ENCODE peak calls at places on chromosomes 16 and 17, in six cellular contexts. Z is hepatocyte, C is MM.1S, R is OCI-LY7, M is GM23248, Q is PC-3. B is an unnamed sample.

GRCh38 chr17:30503558-30503957 is 26.4 kb downstream of the GOSR1 start:
- DNase-seq in M (peak; percentile 11), Q (no peak), Z (no peak), C (no peak), R (no peak), B (no peak)

GRCh38 chr17:78808106-78808635 is 26.1 kb upstream of the CYTH1 start:
- DNase-seq in C (no peak), Q (peak; percentile 54), Z (no peak), M (peak; percentile 59), R (no peak), B (no peak)

GRCh38 chr17:58352018-58352842 is at the start of gene SUPT4H1:
- DNase-seq in R (peak; percentile 98), Z (peak; percentile 96), Q (peak; percentile 99), C (peak; percentile 97), M (peak; percentile 96), B (peak; percentile 98)

GRCh38 chr16:54921229-54921824 is 9.3 kb upstream of the IRX5 start:
- DNase-seq in Q (no peak), M (peak; percentile 72), R (no peak), Z (no peak), C (no peak), B (no peak)

GRCh38 chr17:13749566-13750235 is 148.0 kb upstream of the HS3ST3A1 start:
- DNase-seq in R (no peak), M (no peak), Q (no peak), C (no peak), Z (peak; percentile 8), B (no peak)

GRCh38 chr17:83078378-83079339 is 750 bp upstream of the METRNL start:
- DNase-seq in Z (peak; percentile 58), C (no peak), Q (no peak), M (peak; percentile 63), R (no peak), B (no peak)

GRCh38 chr16:71479420-71479819 is 9.7 kb downstream of the ZNF19 start:
- DNase-seq in R (peak; percentile 32), C (no peak), Q (peak; percentile 30), M (peak; percentile 52), Z (peak; percentile 65), B (peak; percentile 53)

GRCh38 chr16:89365044-89365467 is 125.3 kb downstream of the ANKRD11 start:
- DNase-seq in R (no peak), C (no peak), M (peak; percentile 81), Q (peak; percentile 81), Z (no peak), B (no peak)

GRCh38 chr16:26005336-26005735 is 313.6 kb downstream of the HS3ST4 start:
- DNase-seq in Z (no peak), Q (no peak), M (no peak), R (no peak), C (no peak), B (no peak)

GRCh38 chr17:2192367-2193028 is 111.1 kb downstream of the SMG6 start:
- DNase-seq in M (peak; percentile 93), C (no peak), Z (no peak), R (peak; percentile 66), Q (peak; percentile 88), B (no peak)

GRCh38 chr16:11503566-11503965 is 83.2 kb downstream of the LITAF start:
- DNase-seq in R (no peak), Z (no peak), Q (no peak), M (no peak), C (no peak), B (no peak)

GRCh38 chr16:19935696-19936095 is 51.0 kb upstream of the GPRC5B start:
- DNase-seq in R (no peak), Z (no peak), M (no peak), C (no peak), Q (no peak), B (no peak)

GRCh38 chr17:21204923-21205322 is 9.0 kb downstream of the TMEM11 start:
- DNase-seq in Z (no peak), C (no peak), M (no peak), Q (no peak), R (no peak), B (no peak)
- H4K20me1 ChIP-seq in Z (peaks cover 97% of the 10 kb centered on the region), C (peaks cover 67% of the 10 kb centered on the region), M (no peaks in the 10 kb centered on the region), Q (peaks cover 63% of the 10 kb centered on the region), R (peaks cover 12% of the 10 kb centered on the region), B (no peaks in the 10 kb centered on the region)

GRCh38 chr16:83961591-83961990 is 6.5 kb upstream of the NECAB2 start:
- DNase-seq in Z (no peak), M (no peak), C (no peak), R (no peak), Q (no peak), B (no peak)
- H4K20me1 ChIP-seq in Z (no peaks in the 10 kb centered on the region), M (no peaks in the 10 kb centered on the region), C (no peaks in the 10 kb centered on the region), R (no peaks in the 10 kb centered on the region), Q (no peaks in the 10 kb centered on the region), B (no peaks in the 10 kb centered on the region)

GRCh38 chr17:39973496-39973895 is 7.1 kb upstream of the PSMD3 start:
- DNase-seq in Q (no peak), Z (no peak), C (no peak), M (peak; percentile 75), R (no peak), B (no peak)
- H4K20me1 ChIP-seq in Q (no peaks in the 10 kb centered on the region), Z (no peaks in the 10 kb centered on the region), C (no peaks in the 10 kb centered on the region), M (no peaks in the 10 kb centered on the region), R (no peaks in the 10 kb centered on the region), B (no peaks in the 10 kb centered on the region)

DNA sequence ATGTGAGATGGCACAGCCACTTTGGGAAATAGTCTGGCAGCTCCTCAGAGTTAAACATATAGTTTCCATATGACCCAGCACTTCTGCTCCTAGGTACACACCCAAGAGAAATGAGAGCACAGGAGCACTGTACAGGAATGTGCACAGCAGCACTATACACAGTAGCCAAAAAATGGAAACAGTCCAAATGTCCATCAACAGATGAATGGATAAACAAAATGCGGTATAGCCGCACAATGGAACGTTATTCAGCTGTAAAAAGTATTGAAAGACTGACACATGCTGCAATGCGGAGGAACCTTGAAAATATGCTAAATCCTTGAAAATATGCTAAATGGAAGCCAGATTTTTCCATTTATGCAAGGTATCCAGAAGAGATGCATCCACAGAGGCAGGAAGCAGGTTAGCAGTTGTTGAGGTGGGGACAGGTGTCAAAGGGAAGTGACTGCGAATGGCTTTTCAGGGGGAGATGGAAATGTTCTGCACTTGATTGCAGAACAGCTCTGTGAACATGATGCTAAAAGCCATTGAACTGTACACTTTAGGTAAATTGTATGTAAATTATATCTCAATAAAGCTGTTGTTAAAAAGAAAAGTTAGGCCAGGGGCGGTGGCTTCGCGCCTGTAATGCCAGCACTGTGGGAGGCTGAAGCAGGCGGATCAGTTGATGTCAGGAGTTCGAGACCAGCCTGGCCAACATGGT is 80.7 kb downstream of the MPRIP start:
- DNase-seq in M (no peak), Z (no peak), C (no peak), Q (no peak), R (peak; percentile 17), B (no peak)
- H4K20me1 ChIP-seq in M (peaks cover 12% of the 10 kb centered on the region), Z (peaks cover 76% of the 10 kb centered on the region), C (peaks cover 7% of the 10 kb centered on the region), Q (peaks cover 92% of the 10 kb centered on the region), R (no peaks in the 10 kb centered on the region), B (no peaks in the 10 kb centered on the region)

DNA sequence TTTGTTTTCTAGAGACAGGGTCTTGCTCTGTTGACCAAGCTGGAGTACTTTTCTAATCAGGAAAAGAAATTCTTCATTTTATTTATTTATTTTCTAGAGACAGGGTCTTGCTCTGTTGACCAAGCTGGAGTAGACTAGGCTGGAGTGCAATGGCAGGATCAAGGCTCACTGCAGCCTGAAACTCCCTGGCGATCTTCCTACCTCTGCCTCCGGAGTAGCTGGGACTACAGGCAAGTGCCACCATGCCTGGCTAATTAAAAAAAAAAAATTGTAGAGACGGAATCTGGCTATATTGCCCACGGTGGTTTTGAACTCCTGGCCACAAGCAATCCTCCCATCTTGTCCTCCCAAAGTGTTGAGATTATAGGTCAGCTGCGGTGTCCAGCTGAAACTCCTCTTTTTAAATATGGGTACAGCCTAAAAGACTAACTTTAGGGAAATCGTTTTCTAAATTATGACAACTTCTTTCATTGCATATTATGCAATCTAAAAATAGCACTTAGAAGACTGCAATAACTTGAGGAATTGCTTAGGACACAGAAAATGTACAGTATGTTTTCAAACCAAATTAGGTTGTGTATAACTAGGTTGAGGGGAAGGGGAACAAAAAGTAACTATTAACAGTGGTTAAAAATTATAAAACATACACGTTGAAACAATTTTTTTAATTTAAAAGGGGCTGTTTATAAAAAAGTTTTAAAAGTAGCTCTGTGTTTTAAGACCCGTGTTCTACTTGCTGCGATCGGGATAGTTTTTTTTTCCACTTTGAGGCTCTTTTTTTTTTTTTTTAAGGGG is 4.8 kb downstream of the PRAC1 start:
- DNase-seq in C (no peak), Z (no peak), R (no peak), M (no peak), Q (peak; percentile 44), B (peak; percentile 21)
- H4K20me1 ChIP-seq in C (no peaks in the 10 kb centered on the region), Z (no peaks in the 10 kb centered on the region), R (no peaks in the 10 kb centered on the region), M (no peaks in the 10 kb centered on the region), Q (no peaks in the 10 kb centered on the region), B (no peaks in the 10 kb centered on the region)

DNA sequence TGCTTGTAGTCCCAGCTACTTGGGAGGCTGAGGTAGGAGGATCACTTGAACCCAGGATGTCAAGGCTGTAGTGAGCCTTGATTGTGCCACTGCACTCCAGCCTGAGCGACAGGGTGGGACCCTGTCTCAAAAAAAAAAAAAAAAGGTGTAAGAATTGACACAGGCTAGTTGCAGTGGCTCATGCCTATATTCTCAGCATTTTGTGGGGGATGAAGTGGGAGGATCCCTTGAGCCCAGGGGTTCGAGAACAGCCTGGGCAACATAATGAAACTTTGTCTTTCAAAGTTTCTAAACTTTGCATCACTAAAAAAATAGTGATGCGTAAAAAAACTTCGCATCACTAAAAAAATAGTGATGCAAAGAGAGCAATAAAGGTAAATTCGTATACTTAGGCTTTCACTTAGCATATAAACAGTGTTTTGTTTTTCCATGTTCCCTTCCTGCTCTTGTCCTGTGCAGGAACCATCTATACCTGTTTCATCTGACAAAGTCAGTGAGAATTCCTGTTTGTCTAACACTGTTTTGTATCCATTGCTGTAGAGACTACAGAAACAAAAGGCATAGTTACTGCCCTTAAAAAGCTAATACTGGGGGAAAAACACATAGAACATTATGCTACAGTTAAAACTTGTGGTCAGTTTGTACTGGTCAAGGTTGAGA is 32.1 kb downstream of the CTCF start:
- DNase-seq in M (no peak), R (no peak), Q (peak; percentile 2), Z (no peak), C (no peak), B (no peak)
- H4K20me1 ChIP-seq in M (no peaks in the 10 kb centered on the region), R (no peaks in the 10 kb centered on the region), Q (peaks cover 9% of the 10 kb centered on the region), Z (peaks cover 29% of the 10 kb centered on the region), C (peaks cover 7% of the 10 kb centered on the region), B (no peaks in the 10 kb centered on the region)

GRCh38 chr17:49358638-49359247 is 3.3 kb downstream of the ZNF652 start:
- DNase-seq in Z (no peak), M (peak; percentile 30), R (peak; percentile 75), Q (no peak), C (peak; percentile 82), B (peak; percentile 12)
- H4K20me1 ChIP-seq in Z (peaks cover 64% of the 10 kb centered on the region), M (peaks cover 27% of the 10 kb centered on the region), R (peaks cover 33% of the 10 kb centered on the region), Q (peaks cover 36% of the 10 kb centered on the region), C (no peaks in the 10 kb centered on the region), B (no peaks in the 10 kb centered on the region)

B was measured in H9.